ENCODE peak calls at places on chromosome 4, in eight cellular contexts. U is NAMALWA; G is HCT116; P is activated T-helper 1 cell treated with anti-CD3 and anti-CD28 coated beads, Interleukin-2, amount 50 U/mL, for 16 hours; J is iris pigment epithelial cell; S is tibial artery; V is AG04450; O is caudate nucleus. H is an unnamed sample.

GRCh38 chr4:97498875-97499274 is 644.4 kb downstream of the STPG2 start:
- DNase-seq in U (no peak), G (peak; percentile 96), P (no peak), J (peak; percentile 53), S (no peak), V (no peak), O (no peak), H (no peak)

GRCh38 chr4:156805696-156806095 is 165.9 kb downstream of the PDGFC start:
- DNase-seq in U (no peak), G (no peak), P (no peak), J (peak; percentile 51), S (no peak), V (no peak), O (no peak), H (no peak)

GRCh38 chr4:107072836-107073736 is 37.0 kb upstream of the DKK2 start:
- DNase-seq in U (no peak), G (no peak), P (no peak), J (no peak), S (no peak), V (no peak), O (no peak), H (no peak)

GRCh38 chr4:149493492-149493891 is 322.2 kb downstream of the IQCM start:
- DNase-seq in U (no peak), G (no peak), P (no peak), J (peak; percentile 8), S (no peak), V (no peak), O (no peak), H (no peak)

GRCh38 chr4:2806392-2807355 is 13.8 kb downstream of the SH3BP2 start:
- DNase-seq in U (peak; percentile 27), G (no peak), P (no peak), J (no peak), S (no peak), V (no peak), O (peak; percentile 48), H (no peak)

GRCh38 chr4:139461022-139461421 is 7.1 kb downstream of the RAB33B start:
- DNase-seq in U (no peak), G (no peak), P (no peak), J (no peak), S (peak; percentile 73), V (no peak), O (no peak), H (no peak)

GRCh38 chr4:40149960-40150385 is 46.9 kb upstream of the RHOH start:
- DNase-seq in U (peak; percentile 95), G (peak; percentile 71), P (peak; percentile 44), J (peak; percentile 63), S (peak; percentile 68), V (peak; percentile 30), O (no peak), H (peak; percentile 82)

GRCh38 chr4:36394352-36394903 is 113.0 kb downstream of the DTHD1 start:
- DNase-seq in U (no peak), G (peak; percentile 60), P (peak; percentile 5), J (no peak), S (no peak), V (no peak), O (no peak), H (no peak)

GRCh38 chr4:108024078-108024990 is 34.6 kb downstream of the HADH start:
- DNase-seq in U (no peak), G (no peak), P (no peak), J (no peak), S (no peak), V (no peak), O (no peak), H (no peak)

GRCh38 chr4:125703443-125703842 is 388.7 kb downstream of the FAT4 start:
- DNase-seq in U (no peak), G (no peak), P (no peak), J (peak; percentile 61), S (no peak), V (no peak), O (no peak), H (no peak)

GRCh38 chr4:2252530-2252924 is 9.4 kb downstream of the MXD4 start:
- DNase-seq in U (no peak), G (no peak), P (no peak), J (no peak), S (no peak), V (no peak), O (no peak), H (no peak)

GRCh38 chr4:134762053-134762452 is 560.5 kb upstream of the PABPC4L start:
- DNase-seq in U (peak; percentile 43), G (no peak), P (no peak), J (no peak), S (no peak), V (no peak), O (no peak), H (no peak)

GRCh38 chr4:112908511-112908910 is 140.9 kb upstream of the ANK2 start:
- DNase-seq in U (no peak), G (no peak), P (no peak), J (no peak), S (no peak), V (no peak), O (no peak), H (no peak)

GRCh38 chr4:184028571-184028996 is 123.5 kb downstream of the STOX2 start:
- DNase-seq in U (peak; percentile 20), G (no peak), P (no peak), J (no peak), S (no peak), V (no peak), O (no peak), H (no peak)

GRCh38 chr4:88244821-88245579 is 39.4 kb downstream of the PPM1K start:
- DNase-seq in U (no peak), G (no peak), P (no peak), J (no peak), S (no peak), V (no peak), O (no peak), H (no peak)

GRCh38 chr4:3193531-3194203 is 55.3 kb upstream of the MSANTD1 start:
- DNase-seq in U (peak; percentile 35), G (peak; percentile 2), P (no peak), J (peak; percentile 28), S (no peak), V (no peak), O (no peak), H (no peak)

GRCh38 chr4:7332216-7333023 is 102.3 kb downstream of the PSAPL1 start:
- DNase-seq in U (no peak), G (no peak), P (no peak), J (peak; percentile 81), S (peak; percentile 65), V (peak; percentile 18), O (no peak), H (no peak)

GRCh38 chr4:1600211-1600780 is 83.8 kb downstream of the FAM53A start:
- DNase-seq in U (no peak), G (no peak), P (no peak), J (no peak), S (no peak), V (no peak), O (no peak), H (no peak)

GRCh38 chr4:88017516-88018302 is 10.3 kb downstream of the PKD2 start:
- DNase-seq in U (no peak), G (no peak), P (no peak), J (peak; percentile 98), S (no peak), V (peak; percentile 83), O (no peak), H (no peak)

GRCh38 chr4:123415977-123416376 is 19.4 kb downstream of the SPRY1 start:
- DNase-seq in U (no peak), G (no peak), P (no peak), J (peak; percentile 77), S (no peak), V (no peak), O (no peak), H (no peak)

GRCh38 chr4:139735381-139736256 is 70.0 kb downstream of the MGST2 start:
- DNase-seq in U (no peak), G (no peak), P (no peak), J (peak; percentile 31), S (no peak), V (no peak), O (peak; percentile 29), H (peak; percentile 7)

GRCh38 chr4:156495109-156495508 is 476.5 kb downstream of the PDGFC start:
- DNase-seq in U (no peak), G (no peak), P (no peak), J (no peak), S (no peak), V (no peak), O (no peak), H (no peak)

GRCh38 chr4:55906999-55907398 is 41.7 kb upstream of the CEP135 start:
- DNase-seq in U (no peak), G (peak; percentile 64), P (no peak), J (peak; percentile 45), S (no peak), V (no peak), O (no peak), H (no peak)

H was measured in memory B cell.